ENCODE peak calls at places on chromosome 13, in four cellular contexts. Q, N, P and Y are unnamed samples. For H3K9me3, the result is how much of the 10 kb centered on the place peaks cover.

GRCh38 chr13:77697208-77698103 is at the start of gene SLAIN1:
- DNase-seq in Q (peak), N (peak), P (peak), Y (peak)

GRCh38 chr13:51919531-51919930 is 57.8 kb downstream of the CCDC70 start:
- DNase-seq in Q (no peak), N (no peak), P (no peak), Y (no peak)

GRCh38 chr13:82356667-82357066 is 1525.6 kb downstream of the SLITRK1 start:
- DNase-seq in Q (peak), N (no peak), P (no peak), Y (no peak)

GRCh38 chr13:98650376-98651107 is 73.6 kb upstream of the STK24 start:
- DNase-seq in Q (no peak), N (no peak), P (no peak), Y (peak)

GRCh38 chr13:50215389-50215788 is 200.1 kb downstream of the KCNRG start:
- DNase-seq in Q (no peak), N (no peak), P (no peak), Y (no peak)

GRCh38 chr13:55439450-55439849 is 1701.3 kb upstream of the PRR20A start:
- DNase-seq in Q (no peak), N (no peak), P (no peak), Y (no peak)

GRCh38 chr13:47463726-47464125 is 537.3 kb downstream of the SUCLA2 start:
- DNase-seq in Q (no peak), N (no peak), P (no peak), Y (no peak)

GRCh38 chr13:79659161-79659560 is 178.2 kb downstream of the NDFIP2 start:
- DNase-seq in Q (no peak), N (no peak), P (no peak), Y (no peak)

GRCh38 chr13:36174923-36175322 is 39.4 kb downstream of the SOHLH2 start:
- DNase-seq in Q (no peak), N (no peak), P (no peak), Y (no peak)

GRCh38 chr13:75482070-75482819 is at the start of gene TBC1D4:
- DNase-seq in Q (peak), N (peak), P (no peak), Y (peak)

GRCh38 chr13:37476874-37477273 is 121.7 kb downstream of the POSTN start:
- DNase-seq in Q (no peak), N (no peak), P (no peak), Y (no peak)

GRCh38 chr13:32314271-32314967 is 744 bp downstream of the ZAR1L start:
- DNase-seq in Q (no peak), N (peak), P (no peak), Y (peak)

GRCh38 chr13:114069376-114070097 is 62.9 kb downstream of the RASA3 start:
- DNase-seq in Q (no peak), N (peak), P (no peak), Y (no peak)

GRCh38 chr13:59345316-59345715 is 818.4 kb downstream of the DIAPH3 start:
- DNase-seq in Q (no peak), N (peak), P (no peak), Y (no peak)

GRCh38 chr13:92802776-92803175 is 423.8 kb upstream of the GPC6 start:
- DNase-seq in Q (no peak), N (no peak), P (no peak), Y (no peak)

GRCh38 chr13:55654243-55654642 is 1486.5 kb upstream of the PRR20A start:
- DNase-seq in Q (no peak), N (no peak), P (no peak), Y (no peak)

GRCh38 chr13:37446503-37446902 is 152.1 kb downstream of the POSTN start:
- DNase-seq in Q (no peak), N (no peak), P (no peak), Y (no peak)

GRCh38 chr13:41254902-41255301 is 8.5 kb downstream of the MTRF1 start:
- DNase-seq in Q (no peak), N (no peak), P (no peak), Y (no peak)

GRCh38 chr13:21458457-21458815 is 667 bp downstream of the ZDHHC20 start:
- DNase-seq in Q (peak), N (no peak), P (peak), Y (peak)

GRCh38 chr13:113544071-113544891 is 40.3 kb upstream of the TFDP1 start:
- DNase-seq in Q (no peak), N (no peak), P (no peak), Y (no peak)

GRCh38 chr13:52112606-52113005 is 16.3 kb downstream of the NEK5 start:
- DNase-seq in Q (no peak), N (no peak), P (no peak), Y (no peak)

GRCh38 chr13:19864018-19864338 is 529 bp upstream of the ZMYM5 start:
- DNase-seq in Q (peak), N (peak), P (no peak), Y (peak)

GRCh38 chr13:114071991-114072390 is 60.4 kb downstream of the RASA3 start:
- DNase-seq in Q (no peak), N (peak), P (no peak), Y (no peak)

GRCh38 chr13:24208314-24208713 is 47.8 kb downstream of the SPATA13 start:
- DNase-seq in Q (peak), N (no peak), P (no peak), Y (no peak)

GRCh38 chr13:30763786-30764440 is 28.6 kb downstream of the ALOX5AP start:
- DNase-seq in Q (no peak), N (no peak), P (no peak), Y (no peak)

GRCh38 chr13:48533986-48534600 is 1.2 kb upstream of the RCBTB2 start:
- DNase-seq in Q (no peak), N (no peak), P (no peak), Y (no peak)

GRCh38 chr13:28387740-28388501 is 107.0 kb downstream of the FLT1 start:
- DNase-seq in Q (no peak), N (no peak), P (no peak), Y (no peak)

GRCh38 chr13:53821632-53822031 is 793.0 kb downstream of the OLFM4 start:
- DNase-seq in Q (no peak), N (peak), P (no peak), Y (no peak)

GRCh38 chr13:44819245-44819644 is 170.0 kb downstream of the NUFIP1 start:
- DNase-seq in Q (peak), N (no peak), P (no peak), Y (no peak)

GRCh38 chr13:49248433-49249002 is 793 bp downstream of the CDADC1 start:
- DNase-seq in Q (no peak), N (no peak), P (peak), Y (no peak)

GRCh38 chr13:80454245-80454644 is 113.3 kb upstream of the SPRY2 start:
- DNase-seq in Q (no peak), N (no peak), P (no peak), Y (no peak)

GRCh38 chr13:27770809-27771208 is 21.5 kb upstream of the GSX1 start:
- DNase-seq in Q (peak), N (no peak), P (no peak), Y (no peak)

GRCh38 chr13:59633290-59633689 is 530.4 kb downstream of the DIAPH3 start:
- DNase-seq in Q (no peak), N (no peak), P (no peak), Y (no peak)

GRCh38 chr13:44221657-44222056 is 152.0 kb upstream of the SERP2 start:
- DNase-seq in Q (no peak), N (peak), P (no peak), Y (no peak)

GRCh38 chr13:31409678-31410356 is 210.0 kb downstream of the B3GLCT start:
- DNase-seq in Q (no peak), N (no peak), P (no peak), Y (no peak)

GRCh38 chr13:110010433-110011135 is 224.2 kb upstream of the IRS2 start:
- DNase-seq in Q (no peak), N (no peak), P (no peak), Y (no peak)
- TF ChIP-seq EP300 in Q (no peak), N (no peak), P (no peak), Y (no peak)

DNA sequence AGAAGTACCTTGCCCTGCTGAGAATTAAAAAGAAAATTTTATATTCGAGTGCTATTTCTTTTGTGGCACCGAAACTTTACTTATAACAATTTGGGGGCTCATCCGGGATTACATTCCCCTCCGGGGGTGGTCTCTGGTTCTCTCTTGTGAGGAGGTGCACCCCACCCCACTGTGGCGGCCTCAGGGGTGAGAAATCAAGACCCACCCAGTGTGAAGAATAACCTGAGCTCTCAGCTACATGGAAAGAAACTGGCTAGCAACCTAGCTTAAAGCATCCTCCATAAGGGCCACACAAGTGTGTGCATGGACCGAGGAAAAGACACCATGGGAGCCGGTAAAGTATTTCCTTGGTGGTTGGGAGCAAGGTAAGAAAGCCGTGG is 50.9 kb upstream of the ANKRD10 start:
- DNase-seq in Q (no peak), N (no peak), P (no peak), Y (no peak)
- H3K9me3 ChIP-seq in Q (under half), N (under half), P (under half), Y (under half)

DNA sequence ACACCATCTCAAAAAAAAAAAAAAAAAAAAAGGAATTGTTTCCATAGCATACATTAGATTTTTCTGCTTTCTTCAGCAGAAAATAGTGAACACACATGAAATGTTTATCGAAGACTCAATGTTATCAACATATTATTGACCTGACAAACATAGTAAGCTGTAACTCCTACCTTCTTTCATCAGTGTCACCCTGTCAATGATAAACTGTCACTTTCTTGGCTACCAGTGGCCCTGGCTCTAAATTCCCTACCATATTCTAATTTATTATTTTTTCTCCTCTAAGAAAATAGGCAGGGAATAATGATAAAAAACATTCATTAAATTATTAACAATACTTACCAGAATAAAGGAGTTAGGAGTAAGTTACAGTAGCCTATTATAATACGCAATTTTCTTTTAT is 127.3 kb upstream of the KLHL1 start:
- DNase-seq in Q (no peak), N (no peak), P (no peak), Y (no peak)
- TF ChIP-seq EP300 in Q (no peak), N (no peak), P (no peak), Y (no peak)

GRCh38 chr13:112345826-112346172 is 30.4 kb upstream of the SPACA7 start:
- DNase-seq in Q (no peak), N (no peak), P (no peak), Y (no peak)

GRCh38 chr13:112341976-112342735 is 34.0 kb upstream of the SPACA7 start:
- DNase-seq in Q (no peak), N (no peak), P (no peak), Y (no peak)

GRCh38 chr13:112343591-112343990 is 32.6 kb upstream of the SPACA7 start:
- DNase-seq in Q (no peak), N (no peak), P (no peak), Y (no peak)

GRCh38 chr13:112341446-112341845 is 34.7 kb upstream of the SPACA7 start:
- DNase-seq in Q (no peak), N (no peak), P (no peak), Y (no peak)

GRCh38 chr13:112342841-112343361 is 33.3 kb upstream of the SPACA7 start:
- DNase-seq in Q (no peak), N (no peak), P (no peak), Y (no peak)
- H3K9me3 ChIP-seq in Q (under half), N (under half), P (under half), Y (under half)

DNA sequence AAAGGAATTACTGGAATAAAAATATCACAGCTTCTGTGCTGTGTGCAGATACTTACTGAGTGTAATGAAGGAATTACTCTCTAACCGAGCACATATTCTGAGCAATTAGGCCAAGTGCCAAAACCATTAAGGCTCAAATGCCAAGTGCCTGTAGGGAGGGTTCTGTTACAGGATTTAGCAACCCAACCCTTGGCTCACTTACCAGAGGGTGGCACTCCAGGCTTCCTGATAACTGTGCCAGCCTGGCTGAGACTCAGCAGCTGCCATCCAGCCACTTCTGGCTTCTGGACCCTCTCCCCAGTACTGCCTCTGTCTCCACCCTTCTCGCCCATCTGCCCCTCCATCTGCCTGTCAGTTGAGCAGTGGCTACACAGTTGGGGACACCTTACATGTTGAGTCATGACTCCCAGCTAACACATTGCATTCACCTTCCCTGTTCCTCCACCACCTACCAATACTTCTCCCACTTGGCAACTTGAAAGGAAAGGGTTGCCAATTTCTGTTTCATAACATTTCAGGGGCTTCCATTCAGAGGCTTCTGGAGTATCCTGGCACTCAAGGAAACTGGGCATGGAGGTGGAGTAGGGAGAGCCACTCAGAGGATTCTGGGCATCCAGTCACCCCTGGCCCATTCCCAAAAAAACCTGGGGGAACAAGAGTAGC is 110.5 kb downstream of the COG6 start:
- DNase-seq in Q (peak), N (peak), P (no peak), Y (peak)
- TF ChIP-seq EP300 in Q (no peak), N (no peak), P (no peak), Y (no peak)